ENCODE peak calls at places on chromosomes 1 and 21, in four cellular contexts. S is NCI-H2107, M is lower leg skin, J is anterior cingulate cortex. Y is an unnamed sample.
A peak's percentile ranks its signal among the peaks of the same experiment; 100 is the strongest.

GRCh38 chr1:18793164-18793563 is 66.3 kb downstream of the TAS1R2 start:
- DNase-seq in S (no peak), J (no peak), M (no peak), Y (no peak)

GRCh38 chr1:96352733-96353132 is 368.9 kb upstream of the PTBP2 start:
- DNase-seq in J (no peak), S (no peak), M (no peak), Y (no peak)

GRCh38 chr1:193537266-193538003 is 351.0 kb upstream of the B3GALT2 start:
- DNase-seq in S (no peak), J (no peak), M (no peak), Y (no peak)

GRCh38 chr1:7550981-7551380 is 220.1 kb upstream of the VAMP3 start:
- DNase-seq in S (no peak), M (no peak), J (no peak), Y (no peak)

GRCh38 chr1:25716320-25716719 is 83.7 kb upstream of the SELENON start:
- DNase-seq in J (no peak), S (no peak), M (no peak), Y (no peak)

GRCh38 chr1:162548170-162548569 is 13.4 kb upstream of the UAP1 start:
- DNase-seq in J (no peak), S (no peak), M (peak; percentile 92), Y (no peak)

GRCh38 chr1:180918519-180918918 is 5.8 kb downstream of the KIAA1614 start:
- DNase-seq in S (no peak), J (no peak), M (no peak), Y (no peak)

GRCh38 chr21:39647476-39647875 is 34.7 kb downstream of the B3GALT5 start:
- DNase-seq in M (no peak), S (no peak), J (no peak), Y (no peak)

GRCh38 chr1:87151500-87152421 is 176.9 kb upstream of the LMO4 start:
- DNase-seq in J (no peak), M (peak; percentile 91), S (no peak), Y (no peak)

Y was measured in breast epithelium.